ENCODE peak calls at places on chromosome 10, in seven cellular contexts. P is colonic mucosa; L is tibial nerve; N is ovary; Z is thoracic aorta; B is sigmoid colon; Y is CD8-positive, alpha-beta T cell. W is an unnamed sample.

GRCh38 chr10:59819265-59819664 is 66.0 kb upstream of the MRLN start:
- DNase-seq in P (no peak), L (no peak), N (no peak), Z (no peak), B (no peak), Y (no peak), W (no peak)

GRCh38 chr10:96488161-96488935 is 25.4 kb downstream of the TLL2 start:
- DNase-seq in P (no peak), L (no peak), N (no peak), Z (no peak), B (no peak), Y (no peak), W (no peak)

GRCh38 chr10:34520084-34520483 is 295.0 kb downstream of the PARD3 start:
- DNase-seq in P (no peak), L (no peak), N (no peak), Z (no peak), B (no peak), Y (no peak), W (no peak)

GRCh38 chr10:80458263-80458625 is 4.1 kb downstream of the TSPAN14 start:
- DNase-seq in P (no peak), L (no peak), N (no peak), Z (no peak), B (no peak), Y (no peak), W (no peak)

GRCh38 chr10:108132303-108132702 is 967.8 kb upstream of the SORCS1 start:
- DNase-seq in P (peak; percentile 18), L (no peak), N (no peak), Z (no peak), B (no peak), Y (no peak), W (no peak)

GRCh38 chr10:43606323-43607198 is at the start of gene ZNF485:
- DNase-seq in P (peak; percentile 68), L (peak; percentile 22), N (peak; percentile 82), Z (peak; percentile 15), B (peak; percentile 81), Y (peak; percentile 59), W (peak; percentile 92)

GRCh38 chr10:59382831-59383295 is 20.5 kb upstream of the FAM13C start:
- DNase-seq in P (no peak), L (no peak), N (no peak), Z (no peak), B (no peak), Y (no peak), W (no peak)

GRCh38 chr10:80500572-80501380 is 36.9 kb upstream of the SH2D4B start:
- DNase-seq in P (no peak), L (peak; percentile 76), N (no peak), Z (no peak), B (no peak), Y (peak; percentile 62), W (no peak)

GRCh38 chr10:132396495-132397035 is 435 bp upstream of the PWWP2B start:
- DNase-seq in P (no peak), L (no peak), N (peak; percentile 76), Z (no peak), B (peak; percentile 85), Y (peak; percentile 63), W (no peak)

GRCh38 chr10:109706157-109706556 is 217.2 kb downstream of the XPNPEP1 start:
- DNase-seq in P (no peak), L (no peak), N (no peak), Z (no peak), B (no peak), Y (no peak), W (no peak)

GRCh38 chr10:35573786-35574185 is 31.4 kb upstream of the GJD4 start:
- DNase-seq in P (no peak), L (no peak), N (no peak), Z (no peak), B (no peak), Y (no peak), W (no peak)

GRCh38 chr10:12701696-12702095 is 299.8 kb downstream of the CCDC3 start:
- DNase-seq in P (peak; percentile 18), L (no peak), N (no peak), Z (no peak), B (no peak), Y (no peak), W (no peak)

GRCh38 chr10:24153016-24153415 is 55.9 kb upstream of the KIAA1217 start:
- DNase-seq in P (no peak), L (no peak), N (no peak), Z (no peak), B (no peak), Y (no peak), W (no peak)

GRCh38 chr10:108663551-108663950 is 1259.8 kb downstream of the XPNPEP1 start:
- DNase-seq in P (no peak), L (no peak), N (no peak), Z (no peak), B (no peak), Y (no peak), W (no peak)

GRCh38 chr10:79070611-79071534 is 2.1 kb downstream of the ZMIZ1 start:
- DNase-seq in P (peak; percentile 95), L (peak; percentile 89), N (peak; percentile 80), Z (peak; percentile 87), B (peak; percentile 98), Y (no peak), W (no peak)

GRCh38 chr10:113576853-113577252 is 24.0 kb downstream of the HABP2 start:
- DNase-seq in P (no peak), L (no peak), N (no peak), Z (no peak), B (no peak), Y (no peak), W (no peak)

GRCh38 chr10:119306964-119307363 is 99.6 kb downstream of the GRK5 start:
- DNase-seq in P (no peak), L (no peak), N (no peak), Z (no peak), B (no peak), Y (no peak), W (no peak)

GRCh38 chr10:98006266-98006665 is 24.2 kb downstream of the CRTAC1 start:
- DNase-seq in P (peak; percentile 43), L (no peak), N (no peak), Z (no peak), B (no peak), Y (no peak), W (no peak)

DNA sequence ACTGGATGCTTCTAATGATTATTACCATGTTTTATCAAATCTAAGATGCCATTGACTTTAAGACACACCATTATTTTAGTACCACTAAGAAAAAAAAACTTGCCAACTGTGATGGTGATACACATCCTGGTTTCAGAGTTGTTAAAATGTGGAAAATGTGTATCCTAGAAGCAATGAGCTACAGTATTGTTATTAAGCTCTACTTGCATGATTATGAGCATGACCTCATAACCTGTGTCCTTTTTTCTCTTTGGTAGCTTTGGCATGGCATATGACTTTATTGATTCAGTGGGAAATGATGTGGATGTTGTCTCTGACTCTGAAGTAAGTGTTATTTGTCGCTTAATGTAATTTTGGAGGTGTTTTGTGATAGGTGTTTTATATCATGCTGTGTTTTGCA is 3.3 kb downstream of the EDRF1 start:
- DNase-seq in P (no peak), L (no peak), N (no peak), Z (no peak), B (no peak), Y (no peak), W (no peak)
- H3K36me3 ChIP-seq in P (peaks cover 6% of the 10 kb centered on the region), L (no peaks in the 10 kb centered on the region), N (no peaks in the 10 kb centered on the region), Z (peaks cover 37% of the 10 kb centered on the region), B (peaks cover 52% of the 10 kb centered on the region), Y (peaks cover 51% of the 10 kb centered on the region), W (peaks cover 69% of the 10 kb centered on the region)

DNA sequence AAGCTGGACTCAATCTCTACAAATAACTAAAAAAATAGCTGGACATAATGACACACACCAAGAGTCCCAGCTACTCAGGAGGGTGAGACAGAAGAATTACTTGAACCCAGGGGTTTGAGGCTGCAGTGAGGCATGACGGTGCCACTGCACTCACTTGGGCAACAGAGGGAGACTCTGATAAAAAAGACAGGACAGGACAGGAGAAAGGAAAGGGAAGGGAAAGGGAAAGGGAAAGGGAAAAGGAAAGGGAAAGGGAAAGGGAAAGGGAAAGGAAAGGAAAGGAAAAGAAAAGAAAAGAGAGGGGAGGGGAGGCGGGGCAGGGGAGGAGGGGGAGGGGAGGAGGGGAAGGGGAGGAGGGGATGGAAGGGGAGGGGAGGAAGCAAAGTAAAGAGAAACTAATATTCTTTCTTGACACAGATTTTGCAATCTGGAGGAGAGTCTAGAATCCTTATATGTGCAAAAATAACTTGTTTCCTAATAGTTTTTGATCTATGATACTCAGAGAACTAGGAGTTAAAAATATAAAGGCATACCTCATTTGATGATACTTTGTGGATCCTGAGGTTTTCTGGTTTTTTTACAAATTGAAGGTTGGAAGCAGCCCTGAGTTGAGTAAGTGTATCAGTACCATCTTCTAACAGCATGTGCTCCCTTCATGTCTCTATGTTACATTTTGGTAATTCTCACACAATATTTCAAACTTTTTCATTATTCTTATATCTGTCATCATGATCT is 8.0 kb downstream of the SAR1A start:
- DNase-seq in P (no peak), L (no peak), N (no peak), Z (no peak), B (no peak), Y (no peak), W (no peak)
- H3K36me3 ChIP-seq in P (peaks cover 14% of the 10 kb centered on the region), L (no peaks in the 10 kb centered on the region), N (no peaks in the 10 kb centered on the region), Z (peaks cover 8% of the 10 kb centered on the region), B (no peaks in the 10 kb centered on the region), Y (peaks cover 27% of the 10 kb centered on the region), W (peaks cover 75% of the 10 kb centered on the region)

DNA sequence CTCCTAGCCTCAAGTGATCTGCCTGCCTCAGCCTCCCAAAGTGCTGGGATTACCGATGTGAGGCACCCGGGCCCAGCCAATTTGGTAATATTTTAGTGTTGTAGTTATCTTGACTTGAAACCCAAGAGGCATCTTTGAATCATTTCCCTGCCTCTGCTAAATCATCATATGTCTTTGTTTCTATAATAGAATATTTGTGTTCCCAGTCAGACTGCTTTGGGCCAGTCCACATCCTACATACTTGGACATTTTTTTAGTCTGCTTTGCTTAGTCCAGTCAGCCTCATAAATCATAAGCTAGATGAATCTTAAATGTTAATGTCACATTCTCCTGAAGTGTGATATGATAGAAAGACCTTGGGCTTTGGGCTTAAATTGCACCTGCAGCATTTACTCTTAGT is 5.9 kb downstream of the STAM start:
- DNase-seq in P (no peak), L (no peak), N (no peak), Z (no peak), B (no peak), Y (no peak), W (no peak)
- H3K36me3 ChIP-seq in P (no peaks in the 10 kb centered on the region), L (no peaks in the 10 kb centered on the region), N (no peaks in the 10 kb centered on the region), Z (no peaks in the 10 kb centered on the region), B (no peaks in the 10 kb centered on the region), Y (peaks cover 3% of the 10 kb centered on the region), W (peaks cover 40% of the 10 kb centered on the region)

GRCh38 chr10:20088302-20088701 is 272.1 kb downstream of the PLXDC2 start:
- DNase-seq in P (no peak), L (no peak), N (no peak), Z (no peak), B (no peak), Y (no peak), W (no peak)
- H3K36me3 ChIP-seq in P (no peaks in the 10 kb centered on the region), L (no peaks in the 10 kb centered on the region), N (no peaks in the 10 kb centered on the region), Z (no peaks in the 10 kb centered on the region), B (no peaks in the 10 kb centered on the region), Y (no peaks in the 10 kb centered on the region), W (no peaks in the 10 kb centered on the region)

W was measured in Karpas-422.